ENCODE peak calls at places on chromosome 10, in seven cellular contexts. One of them, this sample, is unnamed.

GRCh38 chr10:74839708-74840107 is 13.3 kb downstream of the KAT6B start:
- DNase-seq in H1: no peak
- DNase-seq in GM12878: no peak
- DNase-seq in HepG2: no peak
- DNase-seq in SK-N-SH: no peak
- DNase-seq in HCT116: no peak
- DNase-seq in K562: no peak
- DNase-seq in this sample: no peak

GRCh38 chr10:72292223-72292691 is 18.5 kb downstream of the DDIT4 start:
- DNase-seq in HCT116: peak
- DNase-seq in GM12878: no peak
- DNase-seq in SK-N-SH: no peak
- DNase-seq in HepG2: no peak
- DNase-seq in H1: no peak
- DNase-seq in K562: no peak
- DNase-seq in this sample: no peak

GRCh38 chr10:91597397-91597881 is 35.4 kb downstream of the PPP1R3C start:
- DNase-seq in SK-N-SH: peak
- DNase-seq in HepG2: peak
- DNase-seq in GM12878: no peak
- DNase-seq in H1: no peak
- DNase-seq in K562: no peak
- DNase-seq in HCT116: no peak
- DNase-seq in this sample: no peak

GRCh38 chr10:87064651-87065050 is 30.0 kb downstream of the GLUD1 start:
- DNase-seq in H1: no peak
- DNase-seq in GM12878: no peak
- DNase-seq in HepG2: no peak
- DNase-seq in HCT116: no peak
- DNase-seq in K562: no peak
- DNase-seq in SK-N-SH: no peak
- DNase-seq in this sample: no peak

GRCh38 chr10:33005322-33006282 is 47.6 kb upstream of the ITGB1 start:
- DNase-seq in HepG2: peak
- DNase-seq in HCT116: peak
- DNase-seq in H1: peak
- DNase-seq in SK-N-SH: peak
- DNase-seq in K562: peak
- DNase-seq in GM12878: no peak
- DNase-seq in this sample: peak

GRCh38 chr10:120477723-120478270 is 20.8 kb downstream of the PLPP4 start:
- DNase-seq in HCT116: no peak
- DNase-seq in K562: no peak
- DNase-seq in SK-N-SH: no peak
- DNase-seq in GM12878: no peak
- DNase-seq in HepG2: no peak
- DNase-seq in H1: peak
- DNase-seq in this sample: no peak

GRCh38 chr10:131571346-131571745 is 259.8 kb upstream of the TCERG1L start:
- DNase-seq in H1: no peak
- DNase-seq in K562: no peak
- DNase-seq in SK-N-SH: no peak
- DNase-seq in HCT116: no peak
- DNase-seq in HepG2: no peak
- DNase-seq in GM12878: no peak
- DNase-seq in this sample: no peak

GRCh38 chr10:77513783-77514331 is 123.8 kb downstream of the KCNMA1 start:
- DNase-seq in K562: no peak
- DNase-seq in H1: no peak
- DNase-seq in GM12878: no peak
- DNase-seq in SK-N-SH: peak
- DNase-seq in HCT116: peak
- DNase-seq in HepG2: no peak
- DNase-seq in this sample: no peak

GRCh38 chr10:76309744-76310441 is 878.5 kb downstream of the LRMDA start:
- DNase-seq in H1: no peak
- DNase-seq in K562: no peak
- DNase-seq in HCT116: no peak
- DNase-seq in HepG2: no peak
- DNase-seq in GM12878: no peak
- DNase-seq in SK-N-SH: peak
- DNase-seq in this sample: no peak

GRCh38 chr10:115921795-115922194 is 351.2 kb downstream of the GFRA1 start:
- DNase-seq in SK-N-SH: no peak
- DNase-seq in K562: no peak
- DNase-seq in GM12878: no peak
- DNase-seq in HepG2: no peak
- DNase-seq in H1: no peak
- DNase-seq in HCT116: no peak
- DNase-seq in this sample: no peak

GRCh38 chr10:28378986-28379585 is 76.2 kb upstream of the MPP7 start:
- DNase-seq in HepG2: no peak
- DNase-seq in SK-N-SH: no peak
- DNase-seq in K562: no peak
- DNase-seq in HCT116: no peak
- DNase-seq in GM12878: no peak
- DNase-seq in H1: no peak
- DNase-seq in this sample: no peak

GRCh38 chr10:103069453-103070331 is 123.4 kb downstream of the NT5C2 start:
- DNase-seq in H1: peak
- DNase-seq in GM12878: peak
- DNase-seq in K562: peak
- DNase-seq in SK-N-SH: peak
- DNase-seq in HepG2: peak
- DNase-seq in HCT116: peak
- DNase-seq in this sample: peak

GRCh38 chr10:80324086-80324485 is 32.5 kb downstream of the DYDC1 start:
- DNase-seq in SK-N-SH: no peak
- DNase-seq in HCT116: no peak
- DNase-seq in HepG2: no peak
- DNase-seq in K562: no peak
- DNase-seq in GM12878: no peak
- DNase-seq in H1: no peak
- DNase-seq in this sample: no peak

GRCh38 chr10:29279779-29280535 is 8.9 kb upstream of the LYZL1 start:
- DNase-seq in K562: no peak
- DNase-seq in H1: no peak
- DNase-seq in HCT116: no peak
- DNase-seq in GM12878: no peak
- DNase-seq in HepG2: no peak
- DNase-seq in SK-N-SH: no peak
- DNase-seq in this sample: peak

GRCh38 chr10:49419005-49419404 is 23.1 kb upstream of the DRGX start:
- DNase-seq in GM12878: no peak
- DNase-seq in H1: no peak
- DNase-seq in HepG2: peak
- DNase-seq in HCT116: peak
- DNase-seq in K562: no peak
- DNase-seq in SK-N-SH: no peak
- DNase-seq in this sample: peak

GRCh38 chr10:132566892-132567291 is 29.3 kb downstream of the INPP5A start:
- DNase-seq in SK-N-SH: no peak
- DNase-seq in HepG2: no peak
- DNase-seq in HCT116: no peak
- DNase-seq in H1: no peak
- DNase-seq in K562: no peak
- DNase-seq in GM12878: no peak
- DNase-seq in this sample: peak

GRCh38 chr10:69438531-69439349 is 12.5 kb upstream of the TSPAN15 start:
- DNase-seq in H1: no peak
- DNase-seq in K562: no peak
- DNase-seq in HepG2: no peak
- DNase-seq in SK-N-SH: peak
- DNase-seq in HCT116: peak
- DNase-seq in GM12878: no peak
- DNase-seq in this sample: peak

GRCh38 chr10:10869592-10869991 is 148.1 kb upstream of the CELF2 start:
- DNase-seq in SK-N-SH: no peak
- DNase-seq in GM12878: peak
- DNase-seq in K562: peak
- DNase-seq in HCT116: no peak
- DNase-seq in H1: no peak
- DNase-seq in HepG2: no peak
- DNase-seq in this sample: no peak

GRCh38 chr10:58436071-58436470 is 50.9 kb downstream of the TFAM start:
- DNase-seq in SK-N-SH: no peak
- DNase-seq in K562: no peak
- DNase-seq in HCT116: peak
- DNase-seq in HepG2: no peak
- DNase-seq in H1: no peak
- DNase-seq in GM12878: no peak
- DNase-seq in this sample: no peak

GRCh38 chr10:123772645-123773508 is 106.7 kb downstream of the GPR26 start:
- DNase-seq in HCT116: no peak
- DNase-seq in SK-N-SH: no peak
- DNase-seq in GM12878: peak
- DNase-seq in HepG2: no peak
- DNase-seq in H1: no peak
- DNase-seq in K562: no peak
- DNase-seq in this sample: no peak

GRCh38 chr10:126252884-126253612 is 135.2 kb downstream of the ADAM12 start:
- DNase-seq in HepG2: no peak
- DNase-seq in H1: no peak
- DNase-seq in SK-N-SH: no peak
- DNase-seq in GM12878: no peak
- DNase-seq in HCT116: no peak
- DNase-seq in K562: peak
- DNase-seq in this sample: no peak

GRCh38 chr10:11782793-11783557 is 40.2 kb upstream of the PROSER2 start:
- DNase-seq in SK-N-SH: peak
- DNase-seq in HCT116: peak
- DNase-seq in HepG2: peak
- DNase-seq in H1: peak
- DNase-seq in K562: peak
- DNase-seq in GM12878: peak
- DNase-seq in this sample: peak

GRCh38 chr10:30254926-30255325 is 94.2 kb downstream of the MTPAP start:
- DNase-seq in HCT116: no peak
- DNase-seq in K562: no peak
- DNase-seq in HepG2: no peak
- DNase-seq in GM12878: no peak
- DNase-seq in H1: no peak
- DNase-seq in SK-N-SH: no peak
- DNase-seq in this sample: no peak

GRCh38 chr10:101889256-101890210 is 45.9 kb upstream of the KCNIP2 start:
- DNase-seq in HepG2: peak
- DNase-seq in HCT116: peak
- DNase-seq in H1: peak
- DNase-seq in K562: no peak
- DNase-seq in SK-N-SH: peak
- DNase-seq in GM12878: peak
- DNase-seq in this sample: peak

GRCh38 chr10:48444266-48444665 is 137.8 kb downstream of the MAPK8 start:
- DNase-seq in HepG2: peak
- DNase-seq in H1: peak
- DNase-seq in K562: peak
- DNase-seq in GM12878: no peak
- DNase-seq in HCT116: peak
- DNase-seq in SK-N-SH: peak
- DNase-seq in this sample: peak

GRCh38 chr10:61779950-61780659 is 117.4 kb downstream of the CABCOCO1 start:
- DNase-seq in H1: no peak
- DNase-seq in HepG2: no peak
- DNase-seq in HCT116: no peak
- DNase-seq in SK-N-SH: no peak
- DNase-seq in K562: peak
- DNase-seq in GM12878: no peak
- DNase-seq in this sample: no peak

GRCh38 chr10:36141786-36142560 is 499.9 kb upstream of the FZD8 start:
- DNase-seq in H1: no peak
- DNase-seq in HepG2: no peak
- DNase-seq in GM12878: no peak
- DNase-seq in K562: no peak
- DNase-seq in SK-N-SH: no peak
- DNase-seq in HCT116: no peak
- DNase-seq in this sample: no peak

DNA sequence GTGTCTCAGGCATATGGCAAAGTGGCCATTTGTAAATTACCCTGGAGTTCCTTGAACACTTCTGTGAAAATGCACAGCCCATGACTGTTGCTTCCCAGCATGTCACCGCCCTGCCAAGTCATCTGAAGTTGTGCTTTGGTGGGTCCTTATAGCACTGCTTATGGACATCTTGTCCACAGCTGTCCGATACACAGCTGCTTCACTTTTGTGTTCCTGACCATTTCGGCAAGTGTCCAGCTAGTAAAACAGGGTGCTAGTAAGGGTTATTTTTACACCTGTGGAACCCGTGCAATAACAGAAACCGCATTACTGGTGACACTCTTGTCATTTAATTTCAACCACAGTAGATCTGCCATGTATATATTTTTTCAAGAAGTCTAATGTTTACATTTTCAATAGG is 29.7 kb downstream of the PIP4K2A start:
- DNase-seq in H1: no peak
- DNase-seq in HepG2: no peak
- DNase-seq in GM12878: no peak
- DNase-seq in K562: peak
- DNase-seq in SK-N-SH: no peak
- DNase-seq in HCT116: no peak
- DNase-seq in this sample: no peak
- TF ChIP-seq JUND in H1: no peak
- TF ChIP-seq JUND in HepG2: no peak
- TF ChIP-seq JUND in GM12878: no peak
- TF ChIP-seq JUND in K562: peak
- TF ChIP-seq JUND in SK-N-SH: no peak
- TF ChIP-seq JUND in HCT116: no peak
- TF ChIP-seq JUND in this sample: no peak

DNA sequence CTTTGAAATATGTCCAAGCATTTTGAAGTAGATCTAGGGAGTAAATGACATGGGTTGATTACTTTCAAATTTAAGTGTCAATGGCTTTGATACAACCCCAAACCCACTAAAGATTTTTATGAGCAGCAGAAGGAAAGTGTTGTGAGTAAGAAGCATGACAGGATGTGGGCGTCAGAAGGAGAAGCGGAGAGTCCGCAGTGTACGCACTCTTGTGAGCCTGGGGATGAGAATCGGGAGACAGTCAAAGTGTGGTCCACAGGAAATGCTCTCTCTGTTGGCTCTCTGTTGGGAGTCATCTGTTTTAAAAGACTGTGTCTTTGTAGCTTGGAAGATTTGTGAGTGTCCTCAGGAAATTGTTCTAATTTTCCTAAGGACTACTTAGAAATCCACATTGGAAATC is 629.8 kb upstream of the ADARB2 start:
- DNase-seq in HCT116: no peak
- DNase-seq in K562: no peak
- DNase-seq in GM12878: no peak
- DNase-seq in H1: no peak
- DNase-seq in HepG2: no peak
- DNase-seq in SK-N-SH: no peak
- DNase-seq in this sample: no peak
- TF ChIP-seq JUND in HCT116: no peak
- TF ChIP-seq JUND in K562: no peak
- TF ChIP-seq JUND in GM12878: no peak
- TF ChIP-seq JUND in H1: no peak
- TF ChIP-seq JUND in HepG2: no peak
- TF ChIP-seq JUND in SK-N-SH: no peak
- TF ChIP-seq JUND in this sample: no peak

GRCh38 chr10:113958631-113959382 is 84.9 kb upstream of the ADRB1 start:
- DNase-seq in H1: no peak
- DNase-seq in HepG2: peak
- DNase-seq in SK-N-SH: no peak
- DNase-seq in K562: peak
- DNase-seq in GM12878: no peak
- DNase-seq in HCT116: peak
- DNase-seq in this sample: no peak
- TF ChIP-seq JUND in H1: no peak
- TF ChIP-seq JUND in HepG2: peak
- TF ChIP-seq JUND in SK-N-SH: peak
- TF ChIP-seq JUND in K562: no peak
- TF ChIP-seq JUND in GM12878: no peak
- TF ChIP-seq JUND in HCT116: peak
- TF ChIP-seq JUND in this sample: no peak

GRCh38 chr10:118332948-118333710 is 9.0 kb downstream of the FAM204A start:
- DNase-seq in HCT116: no peak
- DNase-seq in SK-N-SH: no peak
- DNase-seq in H1: no peak
- DNase-seq in K562: peak
- DNase-seq in GM12878: no peak
- DNase-seq in HepG2: peak
- DNase-seq in this sample: no peak
- TF ChIP-seq JUND in HCT116: no peak
- TF ChIP-seq JUND in SK-N-SH: no peak
- TF ChIP-seq JUND in H1: no peak
- TF ChIP-seq JUND in K562: no peak
- TF ChIP-seq JUND in GM12878: no peak
- TF ChIP-seq JUND in HepG2: no peak
- TF ChIP-seq JUND in this sample: no peak